ENCODE peak calls at places on chromosomes 4 and X, in four cellular contexts. L is cardiac muscle cell, G is HL-60, C is adrenal gland. J is an unnamed sample.

GRCh38 chrX:104647084-104647483 is 81.1 kb downstream of the IL1RAPL2 start:
- DNase-seq in L (no peak), C (no peak), G (no peak), J (no peak)

GRCh38 chr4:95018845-95019244 is 261.1 kb downstream of the BMPR1B start:
- DNase-seq in C (no peak), L (no peak), G (no peak), J (no peak)

GRCh38 chrX:70969635-70970481 is 39.0 kb upstream of the SLC7A3 start:
- DNase-seq in C (no peak), G (no peak), L (no peak), J (no peak)

GRCh38 chr4:101232074-101232776 is 115.1 kb downstream of the PPP3CA start:
- DNase-seq in G (no peak), L (no peak), C (peak; percentile 74), J (no peak)

GRCh38 chr4:101086801-101087586 is 260.3 kb downstream of the PPP3CA start:
- DNase-seq in G (no peak), L (peak; percentile 2), C (no peak), J (no peak)

GRCh38 chrX:2500091-2500680 is 590 bp downstream of the DHRSX start:
- DNase-seq in G (no peak), C (peak; percentile 50), L (peak; percentile 49), J (peak; percentile 68)

GRCh38 chr4:153790962-153791551 is 2.2 kb upstream of the SFRP2 start:
- DNase-seq in C (no peak), G (no peak), L (peak; percentile 75), J (peak; percentile 60)

GRCh38 chrX:45400380-45400779 is 199.7 kb upstream of the DIPK2B start:
- DNase-seq in G (no peak), C (no peak), L (peak; percentile 6), J (no peak)

GRCh38 chr4:98608343-98608742 is 50.1 kb downstream of the TSPAN5 start:
- DNase-seq in L (no peak), G (no peak), C (no peak), J (no peak)

GRCh38 chrX:134377537-134377936 is 82.4 kb upstream of the HPRT1 start:
- DNase-seq in L (peak; percentile 73), C (peak; percentile 25), G (peak; percentile 41), J (no peak)

GRCh38 chrX:23634181-23634580 is 33.1 kb upstream of the PRDX4 start:
- DNase-seq in G (no peak), C (no peak), L (no peak), J (peak; percentile 26)
- TF ChIP-seq CTCF in G (no peak), C (no peak), L (peak; percentile 7), J (no peak)

DNA sequence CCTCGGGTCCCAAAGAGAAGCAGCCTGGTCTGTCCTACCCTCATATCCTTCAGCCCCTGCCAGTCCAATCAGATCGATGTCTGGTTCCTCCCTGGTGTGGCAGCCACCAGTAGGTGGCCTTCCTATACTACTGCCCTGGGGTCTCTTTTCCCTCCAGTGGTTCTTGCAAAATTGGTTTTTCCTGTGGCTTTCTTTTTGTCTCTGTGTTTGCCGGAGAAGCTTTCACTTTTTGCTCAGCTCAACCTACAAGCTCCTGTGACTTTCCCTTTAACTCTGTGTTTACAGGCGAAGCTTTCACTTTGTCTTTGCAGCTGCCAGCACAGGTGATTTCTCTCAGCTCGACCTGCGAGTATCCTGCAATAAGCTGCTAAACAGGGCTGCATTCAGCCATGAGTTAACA is 46.8 kb downstream of the UGT2A3 start:
- DNase-seq in G (no peak), L (no peak), C (no peak), J (no peak)
- TF ChIP-seq CTCF in G (no peak), L (no peak), C (no peak), J (peak; percentile 13)

GRCh38 chrX:139204903-139205667 is 325.5 kb upstream of the F9 start:
- DNase-seq in G (no peak), C (peak; percentile 11), L (peak; percentile 47), J (peak; percentile 20)

GRCh38 chrX:139204576-139204902 is 326.0 kb upstream of the F9 start:
- DNase-seq in G (no peak), C (no peak), L (peak; percentile 17), J (no peak)

GRCh38 chrX:139201924-139202323 is 328.6 kb upstream of the F9 start:
- DNase-seq in L (no peak), G (no peak), C (no peak), J (no peak)

GRCh38 chrX:139202742-139203410 is 327.7 kb upstream of the F9 start:
- DNase-seq in L (no peak), G (no peak), C (no peak), J (no peak)

GRCh38 chrX:139203681-139204575 is 326.6 kb upstream of the F9 start:
- DNase-seq in C (no peak), L (peak; percentile 44), G (no peak), J (peak; percentile 28)
- TF ChIP-seq CTCF in C (no peak), L (no peak), G (no peak), J (no peak)

GRCh38 chrX:78139160-78140123 is at the start of gene TAF9B:
- DNase-seq in C (peak; percentile 88), G (peak; percentile 89), L (peak; percentile 86), J (peak; percentile 86)
- TF ChIP-seq CTCF in C (no peak), G (no peak), L (no peak), J (no peak)